ENCODE peak calls at places on chromosome 21, in four cellular contexts. Q is HepG2, A is HCT116, V is K562. B is an unnamed sample. For H3K4me1, the result is how much of the 10 kb centered on the place peaks cover.

GRCh38 chr21:31560479-31560878 is 99.0 kb upstream of the SOD1 start:
- DNase-seq in V (no peak), Q (no peak), A (no peak), B (no peak)

GRCh38 chr21:26961704-26962103 is 5.2 kb downstream of the ADAMTS5 start:
- DNase-seq in A (no peak), V (peak), Q (no peak), B (no peak)

GRCh38 chr21:36021251-36021837 is 39.0 kb downstream of the SETD4 start:
- DNase-seq in A (no peak), V (no peak), Q (no peak), B (no peak)

GRCh38 chr21:37642493-37642892 is 273.8 kb downstream of the KCNJ6 start:
- DNase-seq in Q (peak), V (peak), A (peak), B (no peak)

GRCh38 chr21:25396135-25396711 is 211.1 kb downstream of the MRPL39 start:
- DNase-seq in Q (no peak), A (no peak), V (no peak), B (no peak)

GRCh38 chr21:36706951-36707762 is 8.2 kb downstream of the SIM2 start:
- DNase-seq in Q (no peak), A (no peak), V (no peak), B (no peak)

GRCh38 chr21:37793660-37794059 is 122.6 kb downstream of the KCNJ6 start:
- DNase-seq in A (no peak), Q (no peak), V (no peak), B (no peak)

GRCh38 chr21:37447288-37447936 is 80.8 kb downstream of the DYRK1A start:
- DNase-seq in A (no peak), V (no peak), Q (no peak), B (no peak)

GRCh38 chr21:17730782-17731181 is 88.4 kb downstream of the C21orf91 start:
- DNase-seq in V (no peak), Q (no peak), A (no peak), B (no peak)

GRCh38 chr21:17775431-17776126 is 43.6 kb downstream of the C21orf91 start:
- DNase-seq in Q (peak), V (no peak), A (no peak), B (peak)

GRCh38 chr21:37849703-37850102 is 66.6 kb downstream of the KCNJ6 start:
- DNase-seq in A (no peak), V (no peak), Q (no peak), B (no peak)

GRCh38 chr21:26850116-26850643 is 5.0 kb upstream of the ADAMTS1 start:
- DNase-seq in Q (peak), V (peak), A (peak), B (no peak)

GRCh38 chr21:26041441-26042180 is 129.0 kb downstream of the APP start:
- DNase-seq in V (no peak), A (no peak), Q (no peak), B (no peak)

GRCh38 chr21:31557956-31558838 is 101.3 kb upstream of the SOD1 start:
- DNase-seq in Q (no peak), A (no peak), V (no peak), B (peak)

GRCh38 chr21:37267269-37268185 is at the start of gene VPS26C:
- DNase-seq in Q (peak), A (peak), V (peak), B (peak)

GRCh38 chr21:36388835-36389234 is 3.6 kb downstream of the CHAF1B start:
- DNase-seq in V (no peak), Q (no peak), A (no peak), B (no peak)

DNA sequence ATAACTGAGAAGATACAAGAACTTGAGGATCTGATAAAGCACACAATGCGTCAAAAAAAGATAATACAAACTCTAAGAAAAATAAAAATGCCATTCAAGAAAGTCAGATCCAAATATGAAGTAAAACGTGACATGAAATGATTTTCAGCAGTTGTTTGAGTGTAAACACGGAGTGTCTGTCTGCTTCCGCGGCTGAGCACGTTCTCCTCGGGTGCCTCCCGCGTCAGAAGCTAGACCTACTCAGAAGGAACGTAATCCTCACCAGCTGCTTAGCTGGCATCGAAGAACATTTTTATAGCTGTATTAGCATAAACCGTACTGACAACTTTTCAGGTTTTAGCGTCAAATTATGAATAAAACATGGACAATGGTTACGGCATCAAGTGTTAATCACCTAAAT is 40.3 kb downstream of the RCAN1 start:
- DNase-seq in Q (no peak), A (no peak), V (no peak), B (no peak)
- TF ChIP-seq POLR2AphosphoS5 in Q (no peak), A (no peak), V (no peak), B (no peak)

DNA sequence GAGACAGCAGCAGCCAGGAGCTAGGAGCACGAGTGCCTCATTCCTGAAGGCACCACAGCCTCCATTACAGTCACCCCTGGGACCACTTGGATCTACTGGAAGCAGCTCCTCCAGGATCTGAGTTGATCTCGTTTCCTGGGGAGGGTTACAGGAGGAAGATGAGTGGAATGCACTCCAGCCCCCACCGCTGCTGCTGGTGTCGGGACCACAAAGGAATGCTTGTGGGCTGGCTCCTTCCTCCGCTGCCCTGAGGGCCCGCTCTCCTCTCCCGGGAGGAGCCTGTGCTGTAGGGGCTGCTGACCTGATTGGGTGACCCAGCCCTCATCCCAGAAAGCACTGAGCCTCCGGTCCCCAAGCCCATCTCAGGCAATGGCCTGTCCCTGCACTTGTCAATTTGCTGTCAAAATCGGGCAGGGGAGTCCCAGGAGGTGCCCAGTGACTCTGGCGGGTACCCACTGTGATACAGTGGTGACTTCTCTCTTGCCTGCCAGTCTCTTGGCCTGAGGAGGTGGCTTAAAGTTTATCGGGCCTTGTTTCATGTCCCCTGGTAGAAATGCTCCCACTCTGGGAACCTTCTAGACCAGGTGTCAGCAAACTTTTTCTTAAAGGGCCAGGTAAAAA is 23.1 kb downstream of the IL10RB start:
- DNase-seq in V (no peak), A (no peak), Q (no peak), B (no peak)
- H3K4me1 ChIP-seq in V (under half), A (under half), Q (under half), B (under half)

GRCh38 chr21:45405271-45405818 is 380 bp downstream of the COL18A1 start:
- DNase-seq in Q (no peak), V (peak), A (no peak), B (peak)
- TF ChIP-seq POLR2A in Q (no peak), V (no peak), A (no peak), B (no peak)

GRCh38 chr21:41879190-41879998 is at the start of gene PRDM15:
- DNase-seq in Q (peak), A (peak), V (peak), B (peak)
- TF ChIP-seq POLR2AphosphoS5 in Q (no peak), A (no peak), V (no peak), B (no peak)

GRCh38 chr21:43369124-43369523 is 57.8 kb downstream of the SIK1 start:
- DNase-seq in A (no peak), V (no peak), Q (peak), B (no peak)
- H3K4me1 ChIP-seq in A (under half), V (under half), Q (under half), B (under half)

GRCh38 chr21:29318354-29318753 is 19.6 kb downstream of the BACH1 start:
- DNase-seq in A (no peak), Q (no peak), V (no peak), B (no peak)
- TF ChIP-seq POLR2A in A (no peak), Q (no peak), V (no peak), B (no peak)

GRCh38 chr21:39430457-39430856 is 15.1 kb downstream of the LCA5L start:
- DNase-seq in Q (no peak), V (peak), A (no peak), B (no peak)
- TF ChIP-seq POLR2AphosphoS5 in Q (no peak), V (peak), A (no peak), B (no peak)

GRCh38 chr21:42191978-42192595 is 26.9 kb upstream of the ABCG1 start:
- DNase-seq in A (no peak), Q (no peak), V (no peak), B (no peak)
- H3K4me1 ChIP-seq in A (under half), Q (under half), V (under half), B (half or more)

DNA sequence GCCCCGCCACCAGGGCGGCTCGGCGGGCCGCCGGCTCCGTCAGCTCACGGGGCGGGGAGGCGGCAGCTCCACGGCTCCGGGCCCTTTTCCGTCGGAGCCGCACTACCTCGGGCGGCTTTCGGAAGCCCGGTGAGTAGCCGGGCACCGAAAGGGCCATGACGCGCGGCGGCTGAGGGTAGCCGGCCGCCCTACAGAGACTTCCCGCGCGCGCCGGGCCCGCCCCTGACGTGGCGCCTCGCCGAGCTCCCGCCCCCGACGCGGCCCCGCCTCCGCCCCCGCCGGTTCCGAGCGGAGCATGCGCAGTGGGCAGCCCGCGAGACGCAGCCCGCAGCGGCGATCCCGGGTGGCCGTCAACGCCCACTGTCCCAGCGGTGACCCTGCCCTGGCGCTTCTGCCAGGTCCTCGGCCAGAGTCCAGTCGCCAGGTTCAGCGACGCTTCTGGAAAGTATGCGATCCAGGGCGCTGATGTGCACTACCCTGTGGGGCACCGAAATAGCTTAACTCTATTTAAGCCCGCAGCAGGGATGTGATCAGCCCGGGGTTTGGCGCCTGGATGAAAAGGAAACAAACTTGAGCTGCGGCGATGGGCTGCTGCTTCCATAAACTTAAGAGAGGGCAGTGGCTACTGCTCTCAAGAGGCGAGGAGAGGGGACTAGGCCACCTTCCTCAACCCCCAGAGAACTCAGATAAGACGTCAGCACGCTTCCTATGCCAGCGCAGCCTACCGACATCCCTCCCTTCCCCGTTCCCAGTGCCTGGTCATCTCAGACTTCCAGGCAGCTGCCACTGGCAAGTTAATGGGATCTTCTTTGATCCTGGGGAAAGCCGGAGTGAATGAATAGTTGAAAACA is at the start of gene DONSON:
- DNase-seq in V (peak), A (peak), Q (peak), B (peak)
- TF ChIP-seq POLR2A in V (peak), A (peak), Q (peak), B (peak)